ENCODE peak calls at places on chromosomes 5 and 9, in seven cellular contexts. H is spleen, W is H9, L is SK-N-SH, N is neural progenitor cell, X is keratinocyte, V is lung. U is an unnamed sample.

GRCh38 chr5:39494099-39494498 is 69.3 kb upstream of the DAB2 start:
- DNase-seq in H (no peak), W (no peak), L (no peak), N (no peak), X (no peak), V (no peak), U (no peak)

GRCh38 chr9:87535817-87536539 is 38.3 kb downstream of the DAPK1 start:
- DNase-seq in H (no peak), W (peak), L (no peak), N (no peak), X (no peak), V (no peak), U (no peak)

GRCh38 chr5:67165524-67166459 is 30.8 kb downstream of the CD180 start:
- DNase-seq in H (peak), W (peak), L (peak), N (peak), X (no peak), V (peak), U (peak)

GRCh38 chr9:121690316-121690715 is 38.9 kb downstream of the DAB2IP start:
- DNase-seq in H (no peak), W (no peak), L (no peak), N (peak), X (no peak), V (no peak), U (no peak)

GRCh38 chr5:45623855-45624254 is 72.3 kb downstream of the HCN1 start:
- DNase-seq in H (no peak), W (no peak), L (no peak), N (no peak), X (no peak), V (no peak), U (no peak)

GRCh38 chr5:174698156-174698555 is 26.2 kb upstream of the MSX2 start:
- DNase-seq in H (no peak), W (peak), L (no peak), N (peak), X (no peak), V (no peak), U (no peak)

GRCh38 chr5:33715646-33716045 is 176.1 kb downstream of the ADAMTS12 start:
- DNase-seq in H (no peak), W (no peak), L (no peak), N (no peak), X (no peak), V (no peak), U (no peak)

GRCh38 chr5:14153932-14154646 is 10.9 kb downstream of the TRIO start:
- DNase-seq in H (no peak), W (no peak), L (no peak), N (peak), X (no peak), V (peak), U (no peak)

GRCh38 chr5:118968925-118969375 is 19.4 kb downstream of the DTWD2 start:
- DNase-seq in H (no peak), W (no peak), L (no peak), N (no peak), X (no peak), V (no peak), U (no peak)

GRCh38 chr5:36904677-36905076 is 28.1 kb downstream of the NIPBL start:
- DNase-seq in H (no peak), W (no peak), L (no peak), N (no peak), X (no peak), V (no peak), U (no peak)

GRCh38 chr5:4011943-4012342 is 416.3 kb downstream of the IRX1 start:
- DNase-seq in H (no peak), W (no peak), L (no peak), N (no peak), X (no peak), V (no peak), U (no peak)

GRCh38 chr9:16410601-16411285 is 459.7 kb downstream of the BNC2 start:
- DNase-seq in H (no peak), W (no peak), L (no peak), N (no peak), X (no peak), V (no peak), U (no peak)

GRCh38 chr9:122827759-122828090 is 663 bp downstream of the PDCL start:
- DNase-seq in H (no peak), W (no peak), L (no peak), N (peak), X (no peak), V (no peak), U (no peak)

GRCh38 chr9:1173211-1173610 is 123.1 kb downstream of the DMRT2 start:
- DNase-seq in H (no peak), W (no peak), L (no peak), N (no peak), X (no peak), V (no peak), U (no peak)

GRCh38 chr5:43007911-43008368 is 32.2 kb downstream of the ANXA2R start:
- DNase-seq in H (peak), W (peak), L (peak), N (peak), X (no peak), V (peak), U (no peak)

GRCh38 chr5:108260105-108260857 is 121.6 kb downstream of the FBXL17 start:
- DNase-seq in H (peak), W (peak), L (peak), N (peak), X (peak), V (peak), U (peak)

GRCh38 chr5:130126748-130127147 is 222.5 kb downstream of the CHSY3 start:
- DNase-seq in H (no peak), W (no peak), L (no peak), N (no peak), X (no peak), V (no peak), U (no peak)

GRCh38 chr9:13629067-13629466 is 349.6 kb upstream of the MPDZ start:
- DNase-seq in H (no peak), W (no peak), L (no peak), N (no peak), X (no peak), V (no peak), U (no peak)

GRCh38 chr5:138962619-138963370 is 87.7 kb upstream of the LRRTM2 start:
- DNase-seq in H (no peak), W (no peak), L (no peak), N (peak), X (no peak), V (no peak), U (no peak)

GRCh38 chr5:173598686-173599085 is 17.8 kb downstream of the BOD1 start:
- DNase-seq in H (no peak), W (no peak), L (no peak), N (no peak), X (no peak), V (no peak), U (no peak)

GRCh38 chr5:58921106-58921505 is 338.2 kb downstream of the RAB3C start:
- DNase-seq in H (no peak), W (no peak), L (no peak), N (no peak), X (no peak), V (no peak), U (no peak)

GRCh38 chr9:91117959-91118651 is 243.6 kb downstream of the AUH start:
- DNase-seq in H (peak), W (peak), L (no peak), N (peak), X (no peak), V (peak), U (no peak)

GRCh38 chr9:92402359-92402758 is 2.0 kb downstream of the OGN start:
- DNase-seq in H (no peak), W (no peak), L (no peak), N (no peak), X (no peak), V (no peak), U (no peak)

GRCh38 chr5:147712024-147712423 is 70.5 kb downstream of the JAKMIP2 start:
- DNase-seq in H (no peak), W (no peak), L (no peak), N (no peak), X (no peak), V (no peak), U (no peak)

GRCh38 chr9:20823051-20823450 is 139.0 kb downstream of the FOCAD start:
- DNase-seq in H (no peak), W (no peak), L (no peak), N (no peak), X (no peak), V (no peak), U (no peak)

GRCh38 chr9:71758785-71759184 is 9.5 kb downstream of the CEMIP2 start:
- DNase-seq in H (no peak), W (no peak), L (no peak), N (no peak), X (no peak), V (no peak), U (no peak)

GRCh38 chr5:157689942-157690689 is 18.8 kb downstream of the C5orf52 start:
- DNase-seq in H (peak), W (peak), L (no peak), N (no peak), X (no peak), V (no peak), U (no peak)

GRCh38 chr9:89278997-89279739 is 31.8 kb upstream of the CKS2 start:
- DNase-seq in H (no peak), W (no peak), L (peak), N (peak), X (no peak), V (no peak), U (no peak)

GRCh38 chr5:96381526-96381925 is 51.5 kb downstream of the PCSK1 start:
- DNase-seq in H (no peak), W (no peak), L (peak), N (peak), X (no peak), V (no peak), U (no peak)

GRCh38 chr5:121008041-121008440 is 543.9 kb downstream of the PRR16 start:
- DNase-seq in H (no peak), W (no peak), L (no peak), N (no peak), X (no peak), V (no peak), U (no peak)

GRCh38 chr9:16704489-16705111 is 165.9 kb downstream of the BNC2 start:
- DNase-seq in H (no peak), W (peak), L (peak), N (peak), X (no peak), V (no peak), U (no peak)

GRCh38 chr5:167820266-167820988 is 471.0 kb upstream of the WWC1 start:
- DNase-seq in H (no peak), W (no peak), L (no peak), N (peak), X (no peak), V (no peak), U (no peak)

GRCh38 chr5:57174850-57175525 is 1.1 kb downstream of the GPBP1 start:
- DNase-seq in H (no peak), W (no peak), L (peak), N (peak), X (no peak), V (no peak), U (no peak)

GRCh38 chr9:37209431-37210386 is 89.3 kb downstream of the ZCCHC7 start:
- DNase-seq in H (no peak), W (no peak), L (no peak), N (peak), X (no peak), V (no peak), U (no peak)

GRCh38 chr5:10632110-10632903 is 68.4 kb downstream of the ANKRD33B start:
- DNase-seq in H (peak), W (no peak), L (no peak), N (no peak), X (no peak), V (no peak), U (no peak)

GRCh38 chr5:152595327-152595890 is 190.3 kb upstream of the NMUR2 start:
- DNase-seq in H (no peak), W (no peak), L (no peak), N (peak), X (no peak), V (no peak), U (no peak)

GRCh38 chr9:110217656-110218099 is 9.7 kb upstream of the C9orf152 start:
- DNase-seq in H (no peak), W (no peak), L (peak), N (peak), X (no peak), V (no peak), U (no peak)

GRCh38 chr5:181181650-181182565 is 23.1 kb downstream of the TRIM7 start:
- DNase-seq in H (peak), W (peak), L (peak), N (peak), X (no peak), V (peak), U (no peak)

GRCh38 chr9:107488400-107489143 is 997 bp downstream of the KLF4 start:
- DNase-seq in H (peak), W (peak), L (peak), N (peak), X (no peak), V (peak), U (no peak)

GRCh38 chr9:107489687-107490605 is at the start of gene KLF4:
- DNase-seq in H (peak), W (peak), L (peak), N (peak), X (no peak), V (peak), U (peak)

GRCh38 chr9:107491081-107492053 is 1.8 kb upstream of the KLF4 start:
- DNase-seq in H (peak), W (peak), L (no peak), N (peak), X (no peak), V (no peak), U (no peak)

GRCh38 chr9:107489144-107489673 is 360 bp downstream of the KLF4 start:
- DNase-seq in H (peak), W (no peak), L (no peak), N (no peak), X (no peak), V (no peak), U (no peak)

GRCh38 chr9:107492381-107492780 is 2.8 kb upstream of the KLF4 start:
- DNase-seq in H (no peak), W (no peak), L (no peak), N (no peak), X (no peak), V (no peak), U (no peak)
- H3K27ac ChIP-seq in H (no peak), W (no peak), L (no peak), N (no peak), X (no peak), V (no peak), U (peak)

DNA sequence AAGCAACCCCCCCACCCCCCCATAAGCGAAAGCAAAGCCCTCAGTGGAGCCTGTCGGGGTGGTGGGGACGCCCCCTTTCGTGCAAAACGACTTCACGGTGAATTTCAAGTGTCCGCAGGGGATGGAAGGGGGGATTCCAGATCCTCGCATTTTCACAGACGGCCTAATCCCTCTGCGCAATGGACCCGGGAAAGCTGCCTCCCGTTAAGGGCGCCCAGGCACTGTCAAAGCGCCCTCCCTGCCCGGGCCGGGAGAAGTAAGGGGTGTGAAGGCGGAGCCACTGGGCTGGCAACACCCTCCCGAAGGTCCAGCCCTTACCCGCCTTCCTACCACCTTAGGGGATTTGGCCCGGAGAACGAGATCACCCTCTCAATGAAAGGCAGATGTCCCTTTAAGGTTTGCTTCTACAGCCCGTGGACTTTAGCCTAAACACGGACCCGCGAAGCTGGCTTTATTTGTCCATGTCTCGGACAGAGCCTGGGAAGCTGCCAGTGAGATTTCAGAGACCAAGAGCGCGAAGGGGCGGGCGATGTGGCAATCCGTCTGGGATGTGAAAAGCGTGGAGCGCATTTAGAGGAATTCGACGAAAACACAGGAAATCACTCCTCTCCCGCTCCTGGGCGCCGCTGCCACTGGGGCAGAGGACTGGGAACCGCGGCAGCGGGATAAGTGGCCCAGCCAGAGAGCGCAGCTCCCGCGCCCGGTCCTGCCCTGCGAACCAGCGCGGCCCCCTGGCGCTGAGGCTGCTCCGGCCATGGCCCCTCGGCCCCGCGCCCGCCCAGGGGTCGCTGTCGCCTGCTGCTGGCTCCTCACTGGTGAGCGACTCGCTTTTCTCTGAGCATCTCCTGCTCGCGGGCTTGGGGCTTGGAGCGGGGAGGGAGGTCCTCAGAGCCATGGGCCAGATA is at the start of the genes ITGA1 and PELO:
- DNase-seq in H (peak), W (peak), L (peak), N (peak), X (no peak), V (peak), U (no peak)
- H3K27ac ChIP-seq in H (peak), W (no peak), L (peak), N (no peak), X (peak), V (peak), U (peak)

DNA sequence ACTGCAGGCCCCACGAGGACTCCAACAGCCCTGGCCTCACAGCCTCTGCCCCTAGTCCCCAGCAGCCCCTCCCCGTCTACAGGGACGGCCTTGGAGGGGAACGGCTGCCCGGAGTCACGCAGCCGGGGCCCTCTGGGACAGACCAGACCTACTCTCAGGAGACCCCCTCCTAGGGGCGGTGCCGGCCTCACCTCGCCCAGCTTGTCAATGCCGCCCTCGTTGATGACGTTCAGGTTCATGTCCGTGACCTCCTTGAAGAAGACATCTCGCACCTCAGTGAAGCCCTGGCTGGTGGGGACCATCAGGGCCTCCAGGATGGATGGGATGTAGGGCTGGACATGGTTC is 58.6 kb downstream of the LRSAM1 start:
- DNase-seq in H (no peak), W (no peak), L (no peak), N (no peak), X (no peak), V (no peak), U (no peak)
- H3K27ac ChIP-seq in H (peak), W (no peak), L (no peak), N (no peak), X (no peak), V (peak), U (no peak)

GRCh38 chr5:132674671-132675506 is 1.1 kb downstream of the IL4 start:
- DNase-seq in H (no peak), W (no peak), L (no peak), N (no peak), X (peak), V (no peak), U (peak)

GRCh38 chr5:132675936-132676689 is 2.3 kb downstream of the IL4 start:
- DNase-seq in H (no peak), W (no peak), L (no peak), N (no peak), X (no peak), V (no peak), U (no peak)

GRCh38 chr5:132671000-132671399 is 2.8 kb upstream of the IL4 start:
- DNase-seq in H (no peak), W (no peak), L (no peak), N (no peak), X (no peak), V (no peak), U (no peak)

GRCh38 chr5:132677191-132677590 is 3.4 kb downstream of the IL4 start:
- DNase-seq in H (peak), W (peak), L (no peak), N (peak), X (peak), V (peak), U (peak)

DNA sequence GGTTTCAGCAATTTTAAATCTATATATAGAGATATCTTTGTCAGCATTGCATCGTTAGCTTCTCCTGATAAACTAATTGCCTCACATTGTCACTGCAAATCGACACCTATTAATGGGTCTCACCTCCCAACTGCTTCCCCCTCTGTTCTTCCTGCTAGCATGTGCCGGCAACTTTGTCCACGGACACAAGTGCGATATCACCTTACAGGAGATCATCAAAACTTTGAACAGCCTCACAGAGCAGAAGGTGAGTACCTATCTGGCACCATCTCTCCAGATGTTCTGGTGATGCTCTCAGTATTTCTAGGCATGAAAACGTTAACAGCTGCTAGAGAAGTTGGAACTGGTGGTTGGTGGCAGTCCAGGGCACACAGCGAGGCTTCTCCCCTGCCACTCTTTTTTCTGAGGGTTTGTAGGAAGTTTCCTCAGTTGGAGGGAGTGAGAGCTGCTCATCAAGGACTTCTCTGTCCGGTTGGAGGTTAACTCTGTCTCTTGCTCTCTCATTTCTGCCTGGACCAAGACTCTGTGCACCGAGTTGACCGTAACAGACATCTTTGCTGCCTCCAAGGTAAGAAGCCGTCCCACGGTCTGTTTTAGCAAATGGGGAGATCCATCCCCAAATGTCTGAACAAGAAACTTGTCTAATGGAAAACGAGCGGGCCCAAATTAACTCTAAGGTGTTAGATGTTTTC is at the start of gene IL4:
- DNase-seq in H (no peak), W (no peak), L (no peak), N (no peak), X (no peak), V (no peak), U (no peak)
- H3K27ac ChIP-seq in H (peak), W (no peak), L (peak), N (no peak), X (peak), V (no peak), U (peak)